ENCODE peak calls at places on chromosomes 4 and X, in six cellular contexts. One of them, this sample, is unnamed.

GRCh38 chrX:15930585-15930984 is 76.0 kb upstream of the AP1S2 start:
- DNase-seq in naive thymus-derived CD8-positive, alpha-beta T cell: no peak
- DNase-seq in NCI-H2227 treated with DMSO at 0.1 percent for 48 hours: peak
- DNase-seq in psoas muscle: no peak
- DNase-seq in activated T-cell treated with anti-CD3 and anti-CD28 coated beads, Interleukin-2, amount 50 U/mL, for 72 hours: no peak
- DNase-seq in coronary artery: no peak
- DNase-seq in this sample: no peak

GRCh38 chr4:26936284-26937065 is 75.8 kb downstream of the STIM2 start:
- DNase-seq in naive thymus-derived CD8-positive, alpha-beta T cell: no peak
- DNase-seq in NCI-H2227 treated with DMSO at 0.1 percent for 48 hours: no peak
- DNase-seq in psoas muscle: no peak
- DNase-seq in activated T-cell treated with anti-CD3 and anti-CD28 coated beads, Interleukin-2, amount 50 U/mL, for 72 hours: no peak
- DNase-seq in coronary artery: no peak
- DNase-seq in this sample: no peak

GRCh38 chr4:8893624-8894423 is 22.2 kb upstream of the HMX1 start:
- DNase-seq in naive thymus-derived CD8-positive, alpha-beta T cell: no peak
- DNase-seq in NCI-H2227 treated with DMSO at 0.1 percent for 48 hours: no peak
- DNase-seq in psoas muscle: no peak
- DNase-seq in activated T-cell treated with anti-CD3 and anti-CD28 coated beads, Interleukin-2, amount 50 U/mL, for 72 hours: no peak
- DNase-seq in coronary artery: no peak
- DNase-seq in this sample: no peak

GRCh38 chr4:127586922-127587571 is 45.7 kb upstream of the INTU start:
- DNase-seq in naive thymus-derived CD8-positive, alpha-beta T cell: no peak
- DNase-seq in NCI-H2227 treated with DMSO at 0.1 percent for 48 hours: no peak
- DNase-seq in psoas muscle: no peak
- DNase-seq in activated T-cell treated with anti-CD3 and anti-CD28 coated beads, Interleukin-2, amount 50 U/mL, for 72 hours: peak
- DNase-seq in coronary artery: no peak
- DNase-seq in this sample: no peak

GRCh38 chr4:23934223-23934622 is 44.4 kb upstream of the PPARGC1A start:
- DNase-seq in naive thymus-derived CD8-positive, alpha-beta T cell: no peak
- DNase-seq in NCI-H2227 treated with DMSO at 0.1 percent for 48 hours: no peak
- DNase-seq in psoas muscle: no peak
- DNase-seq in activated T-cell treated with anti-CD3 and anti-CD28 coated beads, Interleukin-2, amount 50 U/mL, for 72 hours: no peak
- DNase-seq in coronary artery: no peak
- DNase-seq in this sample: no peak

GRCh38 chrX:8629871-8630270 is 102.1 kb downstream of the ANOS1 start:
- DNase-seq in naive thymus-derived CD8-positive, alpha-beta T cell: no peak
- DNase-seq in NCI-H2227 treated with DMSO at 0.1 percent for 48 hours: no peak
- DNase-seq in psoas muscle: no peak
- DNase-seq in activated T-cell treated with anti-CD3 and anti-CD28 coated beads, Interleukin-2, amount 50 U/mL, for 72 hours: no peak
- DNase-seq in coronary artery: no peak
- DNase-seq in this sample: no peak

GRCh38 chr4:136811496-136812077 is 720.7 kb downstream of the PCDH18 start:
- DNase-seq in naive thymus-derived CD8-positive, alpha-beta T cell: no peak
- DNase-seq in NCI-H2227 treated with DMSO at 0.1 percent for 48 hours: no peak
- DNase-seq in psoas muscle: peak
- DNase-seq in activated T-cell treated with anti-CD3 and anti-CD28 coated beads, Interleukin-2, amount 50 U/mL, for 72 hours: no peak
- DNase-seq in coronary artery: no peak
- DNase-seq in this sample: no peak

GRCh38 chr4:26462874-26463273 is 27.4 kb downstream of the CCKAR start:
- DNase-seq in naive thymus-derived CD8-positive, alpha-beta T cell: no peak
- DNase-seq in NCI-H2227 treated with DMSO at 0.1 percent for 48 hours: no peak
- DNase-seq in psoas muscle: no peak
- DNase-seq in activated T-cell treated with anti-CD3 and anti-CD28 coated beads, Interleukin-2, amount 50 U/mL, for 72 hours: no peak
- DNase-seq in coronary artery: no peak
- DNase-seq in this sample: no peak

GRCh38 chr4:82891728-82892466 is 944 bp upstream of the SEC31A start:
- DNase-seq in naive thymus-derived CD8-positive, alpha-beta T cell: no peak
- DNase-seq in NCI-H2227 treated with DMSO at 0.1 percent for 48 hours: no peak
- DNase-seq in psoas muscle: no peak
- DNase-seq in activated T-cell treated with anti-CD3 and anti-CD28 coated beads, Interleukin-2, amount 50 U/mL, for 72 hours: no peak
- DNase-seq in coronary artery: no peak
- DNase-seq in this sample: no peak

GRCh38 chrX:40088299-40088625 is 9.5 kb downstream of the BCOR start:
- DNase-seq in naive thymus-derived CD8-positive, alpha-beta T cell: no peak
- DNase-seq in NCI-H2227 treated with DMSO at 0.1 percent for 48 hours: no peak
- DNase-seq in psoas muscle: no peak
- DNase-seq in activated T-cell treated with anti-CD3 and anti-CD28 coated beads, Interleukin-2, amount 50 U/mL, for 72 hours: no peak
- DNase-seq in coronary artery: no peak
- DNase-seq in this sample: no peak

GRCh38 chr4:109562457-109563237 is 2.6 kb downstream of the MCUB start:
- DNase-seq in naive thymus-derived CD8-positive, alpha-beta T cell: no peak
- DNase-seq in NCI-H2227 treated with DMSO at 0.1 percent for 48 hours: peak
- DNase-seq in psoas muscle: no peak
- DNase-seq in activated T-cell treated with anti-CD3 and anti-CD28 coated beads, Interleukin-2, amount 50 U/mL, for 72 hours: peak
- DNase-seq in coronary artery: no peak
- DNase-seq in this sample: no peak

GRCh38 chrX:130682990-130683389 is 220.0 kb downstream of the ENOX2 start:
- DNase-seq in naive thymus-derived CD8-positive, alpha-beta T cell: no peak
- DNase-seq in NCI-H2227 treated with DMSO at 0.1 percent for 48 hours: no peak
- DNase-seq in psoas muscle: no peak
- DNase-seq in activated T-cell treated with anti-CD3 and anti-CD28 coated beads, Interleukin-2, amount 50 U/mL, for 72 hours: no peak
- DNase-seq in coronary artery: no peak
- DNase-seq in this sample: no peak

GRCh38 chrX:11597479-11597878 is 68.2 kb downstream of the ARHGAP6 start:
- DNase-seq in naive thymus-derived CD8-positive, alpha-beta T cell: no peak
- DNase-seq in NCI-H2227 treated with DMSO at 0.1 percent for 48 hours: no peak
- DNase-seq in psoas muscle: no peak
- DNase-seq in activated T-cell treated with anti-CD3 and anti-CD28 coated beads, Interleukin-2, amount 50 U/mL, for 72 hours: no peak
- DNase-seq in coronary artery: no peak
- DNase-seq in this sample: no peak

GRCh38 chrX:24306430-24306829 is 7.4 kb downstream of the SUPT20HL2 start:
- DNase-seq in naive thymus-derived CD8-positive, alpha-beta T cell: no peak
- DNase-seq in NCI-H2227 treated with DMSO at 0.1 percent for 48 hours: no peak
- DNase-seq in psoas muscle: no peak
- DNase-seq in activated T-cell treated with anti-CD3 and anti-CD28 coated beads, Interleukin-2, amount 50 U/mL, for 72 hours: no peak
- DNase-seq in coronary artery: no peak
- DNase-seq in this sample: no peak

GRCh38 chr4:9877123-9877522 is 95.7 kb downstream of the DRD5 start:
- DNase-seq in naive thymus-derived CD8-positive, alpha-beta T cell: no peak
- DNase-seq in NCI-H2227 treated with DMSO at 0.1 percent for 48 hours: no peak
- DNase-seq in psoas muscle: no peak
- DNase-seq in activated T-cell treated with anti-CD3 and anti-CD28 coated beads, Interleukin-2, amount 50 U/mL, for 72 hours: no peak
- DNase-seq in coronary artery: no peak
- DNase-seq in this sample: no peak

GRCh38 chr4:8912506-8912905 is 40.9 kb upstream of the HMX1 start:
- DNase-seq in naive thymus-derived CD8-positive, alpha-beta T cell: no peak
- DNase-seq in NCI-H2227 treated with DMSO at 0.1 percent for 48 hours: no peak
- DNase-seq in psoas muscle: no peak
- DNase-seq in activated T-cell treated with anti-CD3 and anti-CD28 coated beads, Interleukin-2, amount 50 U/mL, for 72 hours: no peak
- DNase-seq in coronary artery: peak
- DNase-seq in this sample: peak

GRCh38 chrX:25206761-25207160 is 191.0 kb upstream of the ARX start:
- DNase-seq in naive thymus-derived CD8-positive, alpha-beta T cell: no peak
- DNase-seq in NCI-H2227 treated with DMSO at 0.1 percent for 48 hours: peak
- DNase-seq in psoas muscle: no peak
- DNase-seq in activated T-cell treated with anti-CD3 and anti-CD28 coated beads, Interleukin-2, amount 50 U/mL, for 72 hours: no peak
- DNase-seq in coronary artery: no peak
- DNase-seq in this sample: no peak

GRCh38 chrX:132482632-132483031 is 6.2 kb downstream of the MBNL3 start:
- DNase-seq in naive thymus-derived CD8-positive, alpha-beta T cell: no peak
- DNase-seq in NCI-H2227 treated with DMSO at 0.1 percent for 48 hours: no peak
- DNase-seq in psoas muscle: no peak
- DNase-seq in activated T-cell treated with anti-CD3 and anti-CD28 coated beads, Interleukin-2, amount 50 U/mL, for 72 hours: no peak
- DNase-seq in coronary artery: no peak
- DNase-seq in this sample: no peak

GRCh38 chr4:118280501-118281218 is 72.1 kb downstream of the PRSS12 start:
- DNase-seq in naive thymus-derived CD8-positive, alpha-beta T cell: peak
- DNase-seq in NCI-H2227 treated with DMSO at 0.1 percent for 48 hours: peak
- DNase-seq in psoas muscle: no peak
- DNase-seq in activated T-cell treated with anti-CD3 and anti-CD28 coated beads, Interleukin-2, amount 50 U/mL, for 72 hours: peak
- DNase-seq in coronary artery: no peak
- DNase-seq in this sample: no peak

GRCh38 chrX:13763489-13763888 is 28.9 kb downstream of the OFD1 start:
- DNase-seq in naive thymus-derived CD8-positive, alpha-beta T cell: no peak
- DNase-seq in NCI-H2227 treated with DMSO at 0.1 percent for 48 hours: no peak
- DNase-seq in psoas muscle: no peak
- DNase-seq in activated T-cell treated with anti-CD3 and anti-CD28 coated beads, Interleukin-2, amount 50 U/mL, for 72 hours: no peak
- DNase-seq in coronary artery: no peak
- DNase-seq in this sample: no peak

GRCh38 chrX:132940727-132941162 is 17.7 kb downstream of the HS6ST2 start:
- DNase-seq in naive thymus-derived CD8-positive, alpha-beta T cell: no peak
- DNase-seq in NCI-H2227 treated with DMSO at 0.1 percent for 48 hours: no peak
- DNase-seq in psoas muscle: no peak
- DNase-seq in activated T-cell treated with anti-CD3 and anti-CD28 coated beads, Interleukin-2, amount 50 U/mL, for 72 hours: no peak
- DNase-seq in coronary artery: no peak
- DNase-seq in this sample: no peak

GRCh38 chrX:115214151-115214550 is 19.7 kb downstream of the LRCH2 start:
- DNase-seq in naive thymus-derived CD8-positive, alpha-beta T cell: no peak
- DNase-seq in NCI-H2227 treated with DMSO at 0.1 percent for 48 hours: no peak
- DNase-seq in psoas muscle: no peak
- DNase-seq in activated T-cell treated with anti-CD3 and anti-CD28 coated beads, Interleukin-2, amount 50 U/mL, for 72 hours: no peak
- DNase-seq in coronary artery: no peak
- DNase-seq in this sample: no peak

GRCh38 chr4:4406455-4407298 is 19.8 kb downstream of the NSG1 start:
- DNase-seq in naive thymus-derived CD8-positive, alpha-beta T cell: no peak
- DNase-seq in NCI-H2227 treated with DMSO at 0.1 percent for 48 hours: no peak
- DNase-seq in psoas muscle: no peak
- DNase-seq in activated T-cell treated with anti-CD3 and anti-CD28 coated beads, Interleukin-2, amount 50 U/mL, for 72 hours: no peak
- DNase-seq in coronary artery: no peak
- DNase-seq in this sample: no peak

GRCh38 chrX:149540133-149540620 is 635 bp upstream of the EOLA1 start:
- DNase-seq in naive thymus-derived CD8-positive, alpha-beta T cell: peak
- DNase-seq in NCI-H2227 treated with DMSO at 0.1 percent for 48 hours: peak
- DNase-seq in psoas muscle: peak
- DNase-seq in activated T-cell treated with anti-CD3 and anti-CD28 coated beads, Interleukin-2, amount 50 U/mL, for 72 hours: peak
- DNase-seq in coronary artery: no peak
- DNase-seq in this sample: peak

GRCh38 chr4:46839128-46839527 is 69.9 kb downstream of the COX7B2 start:
- DNase-seq in naive thymus-derived CD8-positive, alpha-beta T cell: no peak
- DNase-seq in NCI-H2227 treated with DMSO at 0.1 percent for 48 hours: no peak
- DNase-seq in psoas muscle: no peak
- DNase-seq in activated T-cell treated with anti-CD3 and anti-CD28 coated beads, Interleukin-2, amount 50 U/mL, for 72 hours: no peak
- DNase-seq in coronary artery: no peak
- DNase-seq in this sample: no peak

GRCh38 chr4:136025540-136025939 is 1506.8 kb downstream of the PCDH18 start:
- DNase-seq in naive thymus-derived CD8-positive, alpha-beta T cell: no peak
- DNase-seq in NCI-H2227 treated with DMSO at 0.1 percent for 48 hours: no peak
- DNase-seq in psoas muscle: no peak
- DNase-seq in activated T-cell treated with anti-CD3 and anti-CD28 coated beads, Interleukin-2, amount 50 U/mL, for 72 hours: no peak
- DNase-seq in coronary artery: no peak
- DNase-seq in this sample: no peak

GRCh38 chr4:6263541-6264540 is 5.8 kb upstream of the WFS1 start:
- DNase-seq in naive thymus-derived CD8-positive, alpha-beta T cell: no peak
- DNase-seq in NCI-H2227 treated with DMSO at 0.1 percent for 48 hours: no peak
- DNase-seq in psoas muscle: no peak
- DNase-seq in activated T-cell treated with anti-CD3 and anti-CD28 coated beads, Interleukin-2, amount 50 U/mL, for 72 hours: peak
- DNase-seq in coronary artery: no peak
- DNase-seq in this sample: no peak

GRCh38 chrX:118117069-118117405 is 427 bp upstream of the KLHL13 start:
- DNase-seq in naive thymus-derived CD8-positive, alpha-beta T cell: no peak
- DNase-seq in NCI-H2227 treated with DMSO at 0.1 percent for 48 hours: no peak
- DNase-seq in psoas muscle: no peak
- DNase-seq in activated T-cell treated with anti-CD3 and anti-CD28 coated beads, Interleukin-2, amount 50 U/mL, for 72 hours: peak
- DNase-seq in coronary artery: no peak
- DNase-seq in this sample: no peak

This sample was measured in type B pancreatic cell.